ENCODE peak calls at places on chromosome 10, in four cellular contexts. One of them, this sample, is unnamed.
A peak's percentile ranks its signal among the peaks of the same experiment; 100 is the strongest.

GRCh38 chr10:60099998-60100747 is 193.8 kb upstream of the CCDC6 start:
- DNase-seq in epithelial cell of esophagus: peak; percentile 54
- DNase-seq in cardiac muscle cell: peak; percentile 59
- DNase-seq in CD8-positive, alpha-beta T cell: no peak
- DNase-seq in this sample: peak; percentile 42

GRCh38 chr10:114767589-114768393 is 53.8 kb upstream of the FHIP2A start:
- DNase-seq in epithelial cell of esophagus: peak; percentile 16
- DNase-seq in cardiac muscle cell: peak; percentile 56
- DNase-seq in CD8-positive, alpha-beta T cell: no peak
- DNase-seq in this sample: no peak

GRCh38 chr10:74813371-74813770 is 13.0 kb upstream of the KAT6B start:
- DNase-seq in CD8-positive, alpha-beta T cell: no peak
- DNase-seq in cardiac muscle cell: no peak
- DNase-seq in epithelial cell of esophagus: no peak
- DNase-seq in this sample: no peak

GRCh38 chr10:1309969-1310789 is 254.0 kb downstream of the WDR37 start:
- DNase-seq in cardiac muscle cell: no peak
- DNase-seq in epithelial cell of esophagus: no peak
- DNase-seq in CD8-positive, alpha-beta T cell: no peak
- DNase-seq in this sample: no peak

GRCh38 chr10:62826275-62826674 is 10.1 kb upstream of the EGR2 start:
- DNase-seq in CD8-positive, alpha-beta T cell: no peak
- DNase-seq in epithelial cell of esophagus: no peak
- DNase-seq in cardiac muscle cell: no peak
- DNase-seq in this sample: no peak

GRCh38 chr10:10865303-10865702 is 152.4 kb upstream of the CELF2 start:
- DNase-seq in cardiac muscle cell: no peak
- DNase-seq in CD8-positive, alpha-beta T cell: no peak
- DNase-seq in epithelial cell of esophagus: peak; percentile 51
- DNase-seq in this sample: no peak

GRCh38 chr10:85008493-85009181 is 680.2 kb downstream of the CCSER2 start:
- DNase-seq in cardiac muscle cell: no peak
- DNase-seq in CD8-positive, alpha-beta T cell: no peak
- DNase-seq in epithelial cell of esophagus: peak; percentile 22
- DNase-seq in this sample: peak; percentile 69

GRCh38 chr10:49302088-49302487 is 3.1 kb downstream of the C10orf71 start:
- DNase-seq in CD8-positive, alpha-beta T cell: no peak
- DNase-seq in epithelial cell of esophagus: no peak
- DNase-seq in cardiac muscle cell: no peak
- DNase-seq in this sample: no peak

GRCh38 chr10:91034494-91035157 is 113.7 kb upstream of the ANKRD1 start:
- DNase-seq in CD8-positive, alpha-beta T cell: no peak
- DNase-seq in cardiac muscle cell: no peak
- DNase-seq in epithelial cell of esophagus: no peak
- DNase-seq in this sample: no peak

GRCh38 chr10:7484456-7485266 is 73.8 kb upstream of the SFMBT2 start:
- DNase-seq in CD8-positive, alpha-beta T cell: peak; percentile 39
- DNase-seq in epithelial cell of esophagus: no peak
- DNase-seq in cardiac muscle cell: no peak
- DNase-seq in this sample: no peak

GRCh38 chr10:16777473-16778370 is 39.5 kb downstream of the RSU1 start:
- DNase-seq in epithelial cell of esophagus: peak; percentile 61
- DNase-seq in CD8-positive, alpha-beta T cell: no peak
- DNase-seq in cardiac muscle cell: peak; percentile 77
- DNase-seq in this sample: peak; percentile 39

GRCh38 chr10:17206210-17206709 is 4.8 kb upstream of the TRDMT1 start:
- DNase-seq in CD8-positive, alpha-beta T cell: no peak
- DNase-seq in epithelial cell of esophagus: peak; percentile 91
- DNase-seq in cardiac muscle cell: no peak
- DNase-seq in this sample: no peak

GRCh38 chr10:124010563-124011131 is 82.8 kb downstream of the CHST15 start:
- DNase-seq in epithelial cell of esophagus: peak; percentile 72
- DNase-seq in cardiac muscle cell: peak; percentile 51
- DNase-seq in CD8-positive, alpha-beta T cell: no peak
- DNase-seq in this sample: no peak

GRCh38 chr10:118621304-118621942 is 26.0 kb upstream of the PRLHR start:
- DNase-seq in cardiac muscle cell: no peak
- DNase-seq in CD8-positive, alpha-beta T cell: no peak
- DNase-seq in epithelial cell of esophagus: peak; percentile 25
- DNase-seq in this sample: peak; percentile 25

GRCh38 chr10:96673318-96674099 is 46.8 kb downstream of the PIK3AP1 start:
- DNase-seq in cardiac muscle cell: peak; percentile 17
- DNase-seq in epithelial cell of esophagus: no peak
- DNase-seq in CD8-positive, alpha-beta T cell: no peak
- DNase-seq in this sample: no peak

GRCh38 chr10:61888744-61889143 is 12.8 kb upstream of the ARID5B start:
- DNase-seq in cardiac muscle cell: no peak
- DNase-seq in CD8-positive, alpha-beta T cell: no peak
- DNase-seq in epithelial cell of esophagus: peak; percentile 70
- DNase-seq in this sample: no peak

GRCh38 chr10:131547129-131547799 is 235.7 kb upstream of the TCERG1L start:
- DNase-seq in CD8-positive, alpha-beta T cell: no peak
- DNase-seq in cardiac muscle cell: no peak
- DNase-seq in epithelial cell of esophagus: no peak
- DNase-seq in this sample: no peak

GRCh38 chr10:4242561-4243035 is 457.6 kb upstream of the KLF6 start:
- DNase-seq in cardiac muscle cell: peak; percentile 11
- DNase-seq in epithelial cell of esophagus: peak; percentile 26
- DNase-seq in CD8-positive, alpha-beta T cell: no peak
- DNase-seq in this sample: no peak

GRCh38 chr10:14953452-14954000 is 370 bp downstream of the DCLRE1C start:
- DNase-seq in cardiac muscle cell: peak; percentile 84
- DNase-seq in epithelial cell of esophagus: peak; percentile 51
- DNase-seq in CD8-positive, alpha-beta T cell: no peak
- DNase-seq in this sample: no peak

GRCh38 chr10:61821153-61821552 is 80.3 kb upstream of the ARID5B start:
- DNase-seq in CD8-positive, alpha-beta T cell: no peak
- DNase-seq in cardiac muscle cell: no peak
- DNase-seq in epithelial cell of esophagus: peak; percentile 81
- DNase-seq in this sample: no peak

GRCh38 chr10:129307141-129307540 is 159.9 kb upstream of the MGMT start:
- DNase-seq in CD8-positive, alpha-beta T cell: no peak
- DNase-seq in epithelial cell of esophagus: no peak
- DNase-seq in cardiac muscle cell: no peak
- DNase-seq in this sample: no peak

GRCh38 chr10:2463301-2463700 is 604.0 kb upstream of the PFKP start:
- DNase-seq in epithelial cell of esophagus: peak; percentile 34
- DNase-seq in cardiac muscle cell: no peak
- DNase-seq in CD8-positive, alpha-beta T cell: no peak
- DNase-seq in this sample: no peak

GRCh38 chr10:122294006-122294405 is 22.9 kb downstream of the BTBD16 start:
- DNase-seq in epithelial cell of esophagus: peak; percentile 99
- DNase-seq in CD8-positive, alpha-beta T cell: no peak
- DNase-seq in cardiac muscle cell: no peak
- DNase-seq in this sample: no peak

GRCh38 chr10:103069453-103070331 is 123.4 kb downstream of the NT5C2 start:
- DNase-seq in epithelial cell of esophagus: peak; percentile 81
- DNase-seq in CD8-positive, alpha-beta T cell: peak; percentile 45
- DNase-seq in cardiac muscle cell: peak; percentile 78
- DNase-seq in this sample: peak; percentile 52

GRCh38 chr10:98134117-98134430 is 383 bp upstream of the R3HCC1L start:
- DNase-seq in cardiac muscle cell: no peak
- DNase-seq in CD8-positive, alpha-beta T cell: no peak
- DNase-seq in epithelial cell of esophagus: no peak
- DNase-seq in this sample: no peak

GRCh38 chr10:79249156-79250121 is 97.8 kb upstream of the PPIF start:
- DNase-seq in CD8-positive, alpha-beta T cell: no peak
- DNase-seq in epithelial cell of esophagus: no peak
- DNase-seq in cardiac muscle cell: no peak
- DNase-seq in this sample: no peak

GRCh38 chr10:31656820-31657470 is 271.7 kb downstream of the ARHGAP12 start:
- DNase-seq in CD8-positive, alpha-beta T cell: no peak
- DNase-seq in epithelial cell of esophagus: no peak
- DNase-seq in cardiac muscle cell: no peak
- DNase-seq in this sample: no peak

GRCh38 chr10:929965-930364 is 1.5 kb downstream of the LARP4B start:
- DNase-seq in epithelial cell of esophagus: no peak
- DNase-seq in cardiac muscle cell: no peak
- DNase-seq in CD8-positive, alpha-beta T cell: no peak
- DNase-seq in this sample: no peak

DNA sequence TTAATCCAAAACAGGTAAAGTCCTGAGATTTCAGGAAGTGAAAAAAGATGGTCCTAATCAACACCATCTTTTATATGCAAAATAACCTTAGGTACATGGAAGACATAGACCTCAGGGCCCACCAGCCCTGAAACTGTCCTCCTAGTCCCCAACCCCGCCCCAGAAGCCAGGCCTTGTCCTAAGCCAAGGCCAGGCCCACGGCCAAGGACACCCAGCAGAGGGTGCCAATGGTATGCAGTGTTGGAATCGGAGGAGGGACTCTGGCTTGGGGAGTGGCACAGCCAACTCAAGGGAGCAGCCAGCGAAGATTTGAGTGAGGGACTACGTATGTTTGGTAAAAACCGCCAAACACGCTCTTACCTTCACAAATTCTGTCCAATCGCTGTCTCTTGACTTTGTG is 96.7 kb downstream of the ZRANB1 start:
- DNase-seq in CD8-positive, alpha-beta T cell: no peak
- DNase-seq in cardiac muscle cell: peak; percentile 23
- DNase-seq in epithelial cell of esophagus: peak; percentile 50
- DNase-seq in this sample: no peak
- TF ChIP-seq CTCF in CD8-positive, alpha-beta T cell: no peak
- TF ChIP-seq CTCF in cardiac muscle cell: peak; percentile 18
- TF ChIP-seq CTCF in epithelial cell of esophagus: peak; percentile 45
- TF ChIP-seq CTCF in this sample: peak; percentile 45

GRCh38 chr10:100989088-100989487 is 1.7 kb downstream of the TWNK start:
- DNase-seq in epithelial cell of esophagus: no peak
- DNase-seq in cardiac muscle cell: no peak
- DNase-seq in CD8-positive, alpha-beta T cell: no peak
- DNase-seq in this sample: no peak
- H3K4me3 ChIP-seq in epithelial cell of esophagus: no peak overlapping the region
- H3K4me3 ChIP-seq in cardiac muscle cell: no peak overlapping the region
- H3K4me3 ChIP-seq in CD8-positive, alpha-beta T cell: no peak overlapping the region
- H3K4me3 ChIP-seq in this sample: peak overlapping the region; percentile 88

GRCh38 chr10:125629758-125630376 is 53.1 kb downstream of the TEX36 start:
- DNase-seq in epithelial cell of esophagus: peak; percentile 78
- DNase-seq in CD8-positive, alpha-beta T cell: no peak
- DNase-seq in cardiac muscle cell: peak; percentile 51
- DNase-seq in this sample: peak; percentile 87
- TF ChIP-seq CTCF in epithelial cell of esophagus: peak; percentile 71
- TF ChIP-seq CTCF in CD8-positive, alpha-beta T cell: no peak
- TF ChIP-seq CTCF in cardiac muscle cell: peak; percentile 31
- TF ChIP-seq CTCF in this sample: peak; percentile 77

DNA sequence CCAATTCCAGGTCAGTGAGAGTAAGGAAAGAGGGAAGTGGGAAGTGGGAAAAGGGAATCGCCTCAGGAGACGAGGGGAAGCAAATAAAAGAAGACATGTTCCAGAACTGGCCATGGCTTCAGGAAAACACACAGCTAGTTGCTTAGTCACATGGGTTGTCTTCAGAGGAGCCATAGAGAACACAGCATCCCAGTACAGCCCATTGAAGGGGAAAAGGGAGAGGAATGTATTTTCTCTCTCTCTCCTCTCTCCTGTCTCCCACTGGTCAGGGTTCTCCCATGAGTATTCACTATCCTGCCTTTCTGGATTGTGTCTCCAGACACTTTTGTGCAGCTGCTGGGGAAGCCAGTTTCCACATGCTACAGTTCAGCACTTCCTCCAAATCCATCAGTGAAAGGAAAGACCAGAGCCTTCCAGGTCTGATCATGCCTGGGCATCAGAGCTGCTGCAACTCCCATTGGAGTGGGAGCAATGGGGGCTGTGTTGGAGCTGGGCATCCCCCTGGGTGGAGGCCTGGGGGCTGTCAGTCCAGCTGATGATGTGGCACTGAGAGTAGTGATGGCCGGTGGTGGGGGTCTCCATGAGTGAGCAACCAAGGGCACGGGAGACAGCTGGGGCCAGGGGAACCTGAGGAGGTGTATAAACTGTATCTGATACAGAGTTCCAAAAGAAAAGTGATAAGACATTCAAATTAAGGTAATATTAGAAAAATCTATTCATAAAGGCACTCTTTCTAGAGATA is 38.6 kb downstream of the MAP3K8 start:
- DNase-seq in cardiac muscle cell: no peak
- DNase-seq in CD8-positive, alpha-beta T cell: no peak
- DNase-seq in epithelial cell of esophagus: no peak
- DNase-seq in this sample: no peak
- H3K4me3 ChIP-seq in cardiac muscle cell: no peak overlapping the region
- H3K4me3 ChIP-seq in CD8-positive, alpha-beta T cell: no peak overlapping the region
- H3K4me3 ChIP-seq in epithelial cell of esophagus: no peak overlapping the region
- H3K4me3 ChIP-seq in this sample: no peak overlapping the region

GRCh38 chr10:113441220-113441619 is 111.6 kb upstream of the HABP2 start:
- DNase-seq in epithelial cell of esophagus: no peak
- DNase-seq in cardiac muscle cell: no peak
- DNase-seq in CD8-positive, alpha-beta T cell: no peak
- DNase-seq in this sample: no peak
- TF ChIP-seq CTCF in epithelial cell of esophagus: peak; percentile 6
- TF ChIP-seq CTCF in cardiac muscle cell: no peak
- TF ChIP-seq CTCF in CD8-positive, alpha-beta T cell: no peak
- TF ChIP-seq CTCF in this sample: no peak

GRCh38 chr10:36808625-36809362 is 316.6 kb upstream of the ANKRD30A start:
- DNase-seq in cardiac muscle cell: no peak
- DNase-seq in CD8-positive, alpha-beta T cell: no peak
- DNase-seq in epithelial cell of esophagus: no peak
- DNase-seq in this sample: no peak

GRCh38 chr10:36802523-36803153 is 322.8 kb upstream of the ANKRD30A start:
- DNase-seq in cardiac muscle cell: no peak
- DNase-seq in CD8-positive, alpha-beta T cell: no peak
- DNase-seq in epithelial cell of esophagus: no peak
- DNase-seq in this sample: no peak

GRCh38 chr10:36801660-36802059 is 323.7 kb upstream of the ANKRD30A start:
- DNase-seq in cardiac muscle cell: no peak
- DNase-seq in CD8-positive, alpha-beta T cell: no peak
- DNase-seq in epithelial cell of esophagus: no peak
- DNase-seq in this sample: no peak

DNA sequence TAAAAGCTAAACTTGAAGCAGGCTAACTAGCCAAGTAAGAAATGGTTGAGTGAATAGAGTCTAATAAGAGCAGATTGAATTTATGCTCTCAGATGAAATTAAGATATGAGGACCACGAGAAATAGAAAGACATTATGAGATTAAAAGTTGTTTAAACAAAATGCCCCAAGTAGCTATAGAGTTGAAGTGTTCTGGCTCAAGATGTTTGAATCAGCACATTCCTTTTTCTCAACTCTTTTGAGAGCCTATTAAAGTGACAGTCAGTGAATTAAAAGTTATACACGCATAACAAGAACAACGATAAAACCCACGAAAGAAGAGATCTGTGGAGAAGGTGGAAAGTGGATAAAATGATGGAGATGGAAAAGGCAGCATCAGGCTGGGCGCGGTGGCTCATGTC is 322.2 kb upstream of the ANKRD30A start:
- DNase-seq in CD8-positive, alpha-beta T cell: no peak
- DNase-seq in epithelial cell of esophagus: no peak
- DNase-seq in cardiac muscle cell: no peak
- DNase-seq in this sample: no peak
- H3K4me3 ChIP-seq in CD8-positive, alpha-beta T cell: no peak overlapping the region
- H3K4me3 ChIP-seq in epithelial cell of esophagus: no peak overlapping the region
- H3K4me3 ChIP-seq in cardiac muscle cell: no peak overlapping the region
- H3K4me3 ChIP-seq in this sample: no peak overlapping the region